ENCODE peak calls at places on chromosomes 4 and X, in four cellular contexts. J is hepatocyte, F is cardiac muscle cell, N is brain microvascular endothelial cell. C is an unnamed sample.

GRCh38 chr4:98630804-98631454 is 27.5 kb downstream of the TSPAN5 start:
- DNase-seq in J (no peak), F (peak), N (no peak), C (no peak)

GRCh38 chrX:134603806-134604700 is 54.2 kb downstream of the PLAC1 start:
- DNase-seq in J (no peak), F (peak), N (peak), C (peak)

GRCh38 chrX:105375816-105376215 is 155.3 kb upstream of the TEX13A start:
- DNase-seq in J (no peak), F (peak), N (no peak), C (no peak)

GRCh38 chr4:143558823-143559756 is 45.6 kb downstream of the SMARCA5 start:
- DNase-seq in J (peak), F (peak), N (peak), C (no peak)

GRCh38 chr4:159283697-159284492 is 181.0 kb downstream of the RAPGEF2 start:
- DNase-seq in J (no peak), F (peak), N (peak), C (peak)

GRCh38 chr4:86220137-86220536 is 139.7 kb downstream of the MAPK10 start:
- DNase-seq in J (no peak), F (peak), N (no peak), C (no peak)

GRCh38 chrX:46873746-46874145 is 36.9 kb downstream of the RP2 start:
- DNase-seq in J (no peak), F (no peak), N (no peak), C (no peak)

GRCh38 chr4:184364100-184364921 is 110.0 kb downstream of the IRF2 start:
- DNase-seq in J (no peak), F (no peak), N (no peak), C (no peak)

GRCh38 chr4:30912098-30912719 is 192.0 kb downstream of the PCDH7 start:
- DNase-seq in J (no peak), F (no peak), N (peak), C (peak)

GRCh38 chr4:143616771-143617170 is 83.7 kb downstream of the FREM3 start:
- DNase-seq in J (no peak), F (peak), N (peak), C (no peak)

GRCh38 chrX:9988762-9989161 is 21.6 kb downstream of the CLDN34 start:
- DNase-seq in J (no peak), F (no peak), N (no peak), C (no peak)

GRCh38 chr4:73309211-73309610 is 50.6 kb upstream of the ANKRD17 start:
- DNase-seq in J (no peak), F (peak), N (no peak), C (no peak)

GRCh38 chrX:136574548-136574947 is 42.5 kb downstream of the VGLL1 start:
- DNase-seq in J (peak), F (peak), N (no peak), C (no peak)

GRCh38 chr4:86670739-86671138 is 76.6 kb downstream of the PTPN13 start:
- DNase-seq in J (no peak), F (peak), N (peak), C (peak)

GRCh38 chrX:119539872-119540271 is 25.3 kb downstream of the STEEP1 start:
- DNase-seq in J (no peak), F (no peak), N (no peak), C (no peak)

GRCh38 chr4:173328236-173328901 is 5.8 kb downstream of the HMGB2 start:
- DNase-seq in J (no peak), F (no peak), N (no peak), C (no peak)

GRCh38 chr4:76420901-76421581 is at the start of gene CCDC158:
- DNase-seq in J (no peak), F (peak), N (no peak), C (no peak)

GRCh38 chrX:16023790-16024734 is 99.3 kb upstream of the GRPR start:
- DNase-seq in J (no peak), F (peak), N (peak), C (no peak)

GRCh38 chrX:149881081-149881711 is at the start of gene MAGEA8:
- DNase-seq in J (no peak), F (no peak), N (no peak), C (no peak)

GRCh38 chrX:2434270-2434669 is 66.5 kb downstream of the DHRSX start:
- DNase-seq in J (no peak), F (no peak), N (no peak), C (no peak)

GRCh38 chrX:103797691-103798090 is 21.1 kb downstream of the PLP1 start:
- DNase-seq in J (no peak), F (no peak), N (no peak), C (no peak)

GRCh38 chrX:80014141-80014940 is at the start of gene TBX22:
- DNase-seq in J (no peak), F (no peak), N (no peak), C (no peak)

GRCh38 chr4:171846893-171847292 is 33.7 kb downstream of the GALNTL6 start:
- DNase-seq in J (no peak), F (no peak), N (no peak), C (no peak)

GRCh38 chrX:97931586-97931985 is 1047.9 kb downstream of the RPA4 start:
- DNase-seq in J (no peak), F (no peak), N (no peak), C (no peak)

GRCh38 chr4:86498560-86499166 is 95.5 kb upstream of the PTPN13 start:
- DNase-seq in J (peak), F (peak), N (peak), C (peak)

GRCh38 chrX:21374994-21375794 is 976 bp downstream of the CNKSR2 start:
- DNase-seq in J (peak), F (no peak), N (no peak), C (no peak)

GRCh38 chrX:118973389-118974087 is 880 bp upstream of the LONRF3 start:
- DNase-seq in J (no peak), F (no peak), N (no peak), C (no peak)

GRCh38 chr4:2067446-2068197 is 8.5 kb downstream of the NAT8L start:
- DNase-seq in J (no peak), F (no peak), N (no peak), C (no peak)

GRCh38 chr4:136741468-136741867 is 790.8 kb downstream of the PCDH18 start:
- DNase-seq in J (no peak), F (peak), N (peak), C (no peak)

GRCh38 chr4:6391852-6392188 is 80.6 kb downstream of the PPP2R2C start:
- DNase-seq in J (no peak), F (no peak), N (no peak), C (no peak)

GRCh38 chr4:48109413-48110263 is 24.4 kb downstream of the TXK start:
- DNase-seq in J (peak), F (peak), N (peak), C (no peak)

GRCh38 chr4:90582087-90582486 is 454.9 kb downstream of the CCSER1 start:
- DNase-seq in J (no peak), F (no peak), N (no peak), C (no peak)

GRCh38 chrX:111288841-111289240 is 18.6 kb upstream of the CAPN6 start:
- DNase-seq in J (no peak), F (no peak), N (no peak), C (no peak)

GRCh38 chr4:472881-473574 is 25.9 kb downstream of the ZNF721 start:
- DNase-seq in J (no peak), F (peak), N (peak), C (no peak)

GRCh38 chr4:105937759-105938158 is 42.5 kb downstream of the NPNT start:
- DNase-seq in J (no peak), F (no peak), N (no peak), C (no peak)

GRCh38 chrX:124098089-124098488 is 136.6 kb downstream of the STAG2 start:
- DNase-seq in J (peak), F (peak), N (no peak), C (peak)

GRCh38 chrX:16788477-16788876 is 2.2 kb downstream of the TXLNG start:
- DNase-seq in J (no peak), F (peak), N (no peak), C (no peak)

GRCh38 chr4:3302786-3303444 is 10.1 kb downstream of the RGS12 start:
- DNase-seq in J (no peak), F (no peak), N (no peak), C (no peak)

GRCh38 chr4:40121515-40121914 is 64.9 kb downstream of the N4BP2 start:
- DNase-seq in J (no peak), F (peak), N (peak), C (peak)
- H3K27ac ChIP-seq in J (no peak), F (no peak), N (peak), C (no peak)

GRCh38 chrX:997631-998137 is 214.8 kb downstream of the CRLF2 start:
- DNase-seq in J (no peak), F (no peak), N (no peak), C (no peak)
- TF ChIP-seq CTCF in J (no peak), F (no peak), N (no peak), C (no peak)

DNA sequence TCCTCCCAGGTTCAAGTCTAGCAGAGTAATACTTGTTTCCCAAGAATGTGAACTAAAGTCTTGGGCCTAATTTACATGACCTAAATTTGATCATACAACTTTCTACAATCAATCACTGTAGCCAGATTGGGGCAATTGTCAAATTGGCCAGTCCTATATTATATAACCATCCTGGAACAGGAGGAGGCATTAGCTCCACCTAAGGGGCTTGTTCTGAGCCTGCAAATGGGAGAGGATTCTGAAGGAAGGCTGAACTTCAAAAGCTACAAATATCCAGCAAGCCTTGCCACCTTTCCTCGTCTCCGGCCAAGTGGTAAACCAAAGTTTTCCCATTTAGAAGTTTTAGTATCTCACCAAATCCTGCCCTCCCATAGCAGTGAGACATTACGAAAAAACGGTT is 1289.6 kb upstream of the TENM3 start:
- DNase-seq in J (no peak), F (no peak), N (peak), C (no peak)
- H3K4me3 ChIP-seq in J (no peak), F (no peak), N (no peak), C (no peak)

DNA sequence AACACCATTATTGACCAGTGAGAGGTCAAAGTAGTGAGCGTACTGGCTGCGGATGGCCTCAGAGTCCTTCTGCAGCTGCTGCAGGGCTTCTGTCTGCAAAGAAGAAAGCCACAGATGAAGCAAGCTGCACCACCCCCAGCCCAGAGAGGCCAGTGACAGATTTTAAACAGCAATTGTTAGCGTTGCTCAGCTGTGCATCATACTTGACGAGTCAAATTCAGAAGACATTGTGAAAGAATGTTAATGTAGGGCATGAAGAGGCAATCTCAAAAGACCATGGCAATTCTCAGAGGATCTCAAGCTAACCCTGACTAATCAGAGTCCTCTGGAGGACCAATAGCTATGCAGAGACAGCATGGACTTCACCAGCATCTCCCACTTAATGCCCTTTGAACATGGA is 16.6 kb downstream of the DKC1 start:
- DNase-seq in J (no peak), F (peak), N (no peak), C (peak)
- H3K27ac ChIP-seq in J (no peak), F (no peak), N (no peak), C (peak)

GRCh38 chrX:19225906-19226305 is 103.6 kb upstream of the ADGRG2 start:
- DNase-seq in J (peak), F (peak), N (no peak), C (no peak)
- TF ChIP-seq CTCF in J (peak), F (no peak), N (peak), C (no peak)

GRCh38 chrX:143757887-143758286 is 37.3 kb upstream of the SPANXN2 start:
- DNase-seq in J (no peak), F (no peak), N (no peak), C (no peak)
- H3K4me3 ChIP-seq in J (no peak), F (peak), N (no peak), C (no peak)

GRCh38 chrX:107677501-107677901 is 49.2 kb downstream of the PRPS1 start:
- DNase-seq in J (no peak), F (peak), N (peak), C (no peak)

GRCh38 chrX:107676559-107677378 is 48.5 kb downstream of the PRPS1 start:
- DNase-seq in J (peak), F (peak), N (peak), C (peak)

GRCh38 chrX:107675823-107676555 is 47.7 kb downstream of the PRPS1 start:
- DNase-seq in J (peak), F (peak), N (peak), C (no peak)

GRCh38 chrX:107677909-107678308 is 49.6 kb downstream of the PRPS1 start:
- DNase-seq in J (no peak), F (peak), N (no peak), C (no peak)

GRCh38 chrX:107678957-107679740 is 50.8 kb downstream of the PRPS1 start:
- DNase-seq in J (peak), F (peak), N (peak), C (no peak)
- H3K27ac ChIP-seq in J (peak), F (no peak), N (peak), C (no peak)

DNA sequence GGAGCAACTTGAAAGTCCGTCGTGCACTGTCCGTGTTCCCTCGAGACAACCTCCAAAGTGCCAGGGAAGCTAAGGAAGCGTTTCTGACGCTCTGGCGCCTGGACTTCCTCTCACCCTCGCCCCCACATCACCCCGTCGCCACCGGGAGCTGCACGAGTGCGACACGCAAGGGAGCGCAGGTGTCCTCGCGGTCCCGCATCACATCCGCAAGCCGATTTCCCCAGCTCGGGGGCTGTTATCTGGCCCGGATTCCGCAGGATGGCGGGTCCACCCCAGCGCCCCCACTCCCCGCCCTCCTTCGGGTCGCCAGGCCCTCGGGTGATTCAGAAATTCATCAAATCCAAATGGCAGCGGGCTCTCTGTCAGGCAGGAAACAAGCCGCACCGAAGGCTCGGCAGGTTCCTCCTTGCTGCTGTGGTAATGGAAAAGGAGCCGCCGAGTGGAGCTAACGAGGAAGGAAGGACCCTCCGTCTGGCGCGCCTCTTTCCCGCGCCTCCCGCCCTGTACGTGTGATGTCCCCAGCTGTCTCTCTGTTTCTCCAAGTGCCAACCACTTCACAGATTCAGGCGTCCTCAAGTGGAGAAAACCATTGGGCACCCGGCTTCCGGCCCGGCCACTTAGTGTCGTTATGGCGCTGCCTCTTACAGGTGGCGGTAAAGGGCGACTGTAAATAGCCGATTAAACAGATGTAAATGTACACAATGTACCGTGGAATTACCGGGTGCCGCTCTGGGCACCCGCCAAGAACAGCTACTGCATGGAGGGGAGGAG is 901 bp upstream of the SETD7 start:
- DNase-seq in J (peak), F (no peak), N (no peak), C (no peak)
- TF ChIP-seq CTCF in J (peak), F (no peak), N (no peak), C (no peak)

GRCh38 chrX:68892651-68893050 is 63.8 kb downstream of the EFNB1 start:
- DNase-seq in J (no peak), F (no peak), N (no peak), C (no peak)

GRCh38 chrX:68894513-68895338 is 65.9 kb downstream of the EFNB1 start:
- DNase-seq in J (peak), F (peak), N (peak), C (no peak)

GRCh38 chrX:68892134-68892533 is 63.3 kb downstream of the EFNB1 start:
- DNase-seq in J (no peak), F (no peak), N (no peak), C (no peak)

GRCh38 chrX:68895339-68896250 is 66.8 kb downstream of the EFNB1 start:
- DNase-seq in J (peak), F (peak), N (no peak), C (peak)

GRCh38 chrX:68894142-68894512 is 65.3 kb downstream of the EFNB1 start:
- DNase-seq in J (no peak), F (no peak), N (no peak), C (no peak)
- H3K4me3 ChIP-seq in J (no peak), F (no peak), N (no peak), C (no peak)

C was measured in AG04450.